ENCODE peak calls at places on chromosomes 3 and 15, in ten cellular contexts. U is left ventricle myocardium inferior, W is adipocyte, S is HCT116, F is BE2C, Q is upper lobe of right lung, A is heart right ventricle, V is HepG2, N is neuronal stem cell, B is right lobe of liver. R is an unnamed sample.

GRCh38 chr3:30268288-30268687 is 338.1 kb upstream of the TGFBR2 start:
- DNase-seq in U (no peak), W (no peak), S (no peak), F (no peak), Q (no peak), A (no peak), V (no peak), N (no peak), B (no peak), R (no peak)

GRCh38 chr3:1987983-1988382 is 110.7 kb upstream of the CNTN4 start:
- DNase-seq in U (no peak), W (no peak), S (no peak), F (no peak), Q (no peak), A (no peak), V (no peak), N (peak; percentile 8), B (no peak), R (peak; percentile 31)

GRCh38 chr3:73484656-73485248 is 140.0 kb downstream of the PDZRN3 start:
- DNase-seq in U (no peak), W (peak; percentile 44), S (no peak), F (no peak), Q (no peak), A (no peak), V (no peak), N (no peak), B (no peak), R (no peak)

GRCh38 chr3:14457999-14458398 is 55.6 kb downstream of the SLC6A6 start:
- DNase-seq in U (no peak), W (no peak), S (no peak), F (no peak), Q (no peak), A (no peak), V (no peak), N (no peak), B (no peak), R (no peak)

GRCh38 chr15:25738171-25738792 is 124.8 kb downstream of the ATP10A start:
- DNase-seq in U (no peak), W (peak; percentile 56), S (no peak), F (no peak), Q (no peak), A (no peak), V (no peak), N (no peak), B (no peak), R (no peak)

GRCh38 chr3:156010829-156011228 is 109.5 kb upstream of the KCNAB1 start:
- DNase-seq in U (no peak), W (no peak), S (peak; percentile 12), F (peak; percentile 16), Q (no peak), A (no peak), V (peak; percentile 13), N (no peak), B (no peak), R (peak; percentile 7)

GRCh38 chr3:171974986-171975837 is 64.2 kb upstream of the FNDC3B start:
- DNase-seq in U (no peak), W (no peak), S (no peak), F (no peak), Q (no peak), A (no peak), V (no peak), N (no peak), B (no peak), R (no peak)

GRCh38 chr3:144369151-144369879 is 397.7 kb downstream of the DIPK2A start:
- DNase-seq in U (no peak), W (no peak), S (no peak), F (no peak), Q (no peak), A (no peak), V (no peak), N (no peak), B (no peak), R (no peak)

GRCh38 chr3:48569400-48569799 is 5.8 kb upstream of the UCN2 start:
- DNase-seq in U (no peak), W (no peak), S (no peak), F (no peak), Q (no peak), A (no peak), V (no peak), N (no peak), B (no peak), R (no peak)
- H3K4me1 ChIP-seq in U (no peaks in the 10 kb centered on the region), W (peaks cover 4% of the 10 kb centered on the region), S (peaks cover 19% of the 10 kb centered on the region), F (peaks cover 8% of the 10 kb centered on the region), Q (no peaks in the 10 kb centered on the region), A (peaks cover 22% of the 10 kb centered on the region), V (peaks cover 91% of the 10 kb centered on the region), N (peaks cover 4% of the 10 kb centered on the region), B (no peaks in the 10 kb centered on the region), R (no peaks in the 10 kb centered on the region)

GRCh38 chr15:94265009-94265408 is 33.6 kb downstream of the MCTP2 start:
- DNase-seq in U (no peak), W (peak; percentile 5), S (no peak), F (no peak), Q (no peak), A (no peak), V (no peak), N (no peak), B (no peak), R (no peak)

GRCh38 chr15:94259121-94259776 is 27.9 kb downstream of the MCTP2 start:
- DNase-seq in U (no peak), W (peak; percentile 78), S (no peak), F (no peak), Q (no peak), A (no peak), V (no peak), N (no peak), B (no peak), R (no peak)

GRCh38 chr15:94263341-94264273 is 32.2 kb downstream of the MCTP2 start:
- DNase-seq in U (no peak), W (peak; percentile 24), S (no peak), F (no peak), Q (no peak), A (no peak), V (no peak), N (no peak), B (no peak), R (no peak)

GRCh38 chr15:94259863-94260262 is 28.5 kb downstream of the MCTP2 start:
- DNase-seq in U (no peak), W (no peak), S (no peak), F (no peak), Q (no peak), A (no peak), V (no peak), N (no peak), B (no peak), R (no peak)

DNA sequence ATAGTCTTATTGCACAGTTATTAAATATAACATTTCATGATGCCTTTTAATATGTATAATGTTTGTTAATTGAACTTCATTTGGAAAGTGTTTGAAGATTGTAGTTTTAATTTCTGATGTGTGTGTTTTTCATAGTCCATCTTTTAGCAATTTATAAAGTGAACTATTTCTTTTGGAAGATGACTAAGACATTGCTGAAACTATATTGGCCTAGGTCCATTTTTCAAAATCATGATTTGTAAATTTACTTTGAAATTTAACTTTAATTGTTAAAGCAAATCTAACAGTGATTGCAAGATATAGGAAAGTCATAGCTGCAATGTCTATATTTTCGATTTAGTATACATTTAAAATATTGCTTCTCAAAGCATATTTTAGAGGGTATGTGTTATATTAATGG is 30.8 kb downstream of the MCTP2 start:
- DNase-seq in U (no peak), W (peak; percentile 40), S (no peak), F (no peak), Q (no peak), A (no peak), V (no peak), N (no peak), B (no peak), R (no peak)
- H3K4me1 ChIP-seq in U (no peaks in the 10 kb centered on the region), W (peaks cover 58% of the 10 kb centered on the region), S (no peaks in the 10 kb centered on the region), F (no peaks in the 10 kb centered on the region), Q (peaks cover 8% of the 10 kb centered on the region), A (peaks cover 25% of the 10 kb centered on the region), V (peaks cover 19% of the 10 kb centered on the region), N (peaks cover 2% of the 10 kb centered on the region), B (no peaks in the 10 kb centered on the region), R (no peaks in the 10 kb centered on the region)

DNA sequence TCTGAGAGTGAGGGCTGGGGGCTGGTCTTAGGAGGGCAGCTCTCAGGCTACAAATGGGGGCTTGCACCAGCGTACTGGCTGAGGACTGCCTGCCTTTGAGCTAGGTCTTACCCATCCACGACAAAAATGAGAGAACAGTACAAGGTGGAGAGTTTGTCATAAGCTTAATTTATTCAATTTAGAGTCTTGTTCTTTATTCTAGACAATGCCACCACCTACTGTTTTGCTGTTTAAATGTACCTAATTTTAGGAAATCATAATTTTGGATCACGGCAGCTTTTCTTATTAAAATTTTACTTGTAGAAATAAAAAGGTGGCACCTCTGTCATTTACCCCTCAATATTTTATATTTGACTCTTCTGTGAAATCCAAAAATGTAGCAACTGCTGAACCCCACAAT is 88.4 kb downstream of the SLCO3A1 start:
- DNase-seq in U (no peak), W (peak; percentile 41), S (no peak), F (no peak), Q (no peak), A (no peak), V (no peak), N (no peak), B (no peak), R (no peak)
- H3K4me1 ChIP-seq in U (peaks cover 96% of the 10 kb centered on the region), W (peaks cover 44% of the 10 kb centered on the region), S (no peaks in the 10 kb centered on the region), F (peaks cover 17% of the 10 kb centered on the region), Q (peaks cover 92% of the 10 kb centered on the region), A (peaks cover 97% of the 10 kb centered on the region), V (no peaks in the 10 kb centered on the region), N (peaks cover 3% of the 10 kb centered on the region), B (peaks cover 26% of the 10 kb centered on the region), R (peaks cover 42% of the 10 kb centered on the region)

GRCh38 chr15:65384505-65384894 is 6.7 kb upstream of the IGDCC3 start:
- DNase-seq in U (no peak), W (no peak), S (no peak), F (no peak), Q (no peak), A (no peak), V (no peak), N (no peak), B (no peak), R (no peak)

GRCh38 chr15:65386376-65386775 is 8.6 kb upstream of the IGDCC3 start:
- DNase-seq in U (peak; percentile 11), W (no peak), S (no peak), F (no peak), Q (no peak), A (no peak), V (no peak), N (no peak), B (no peak), R (no peak)

GRCh38 chr15:65386886-65387285 is 9.1 kb upstream of the IGDCC3 start:
- DNase-seq in U (no peak), W (no peak), S (no peak), F (no peak), Q (no peak), A (no peak), V (no peak), N (no peak), B (no peak), R (no peak)

GRCh38 chr15:65384895-65385867 is 7.4 kb upstream of the IGDCC3 start:
- DNase-seq in U (peak; percentile 85), W (peak; percentile 95), S (peak; percentile 74), F (peak; percentile 95), Q (peak; percentile 88), A (peak; percentile 84), V (peak; percentile 87), N (peak; percentile 91), B (peak; percentile 84), R (peak; percentile 92)

DNA sequence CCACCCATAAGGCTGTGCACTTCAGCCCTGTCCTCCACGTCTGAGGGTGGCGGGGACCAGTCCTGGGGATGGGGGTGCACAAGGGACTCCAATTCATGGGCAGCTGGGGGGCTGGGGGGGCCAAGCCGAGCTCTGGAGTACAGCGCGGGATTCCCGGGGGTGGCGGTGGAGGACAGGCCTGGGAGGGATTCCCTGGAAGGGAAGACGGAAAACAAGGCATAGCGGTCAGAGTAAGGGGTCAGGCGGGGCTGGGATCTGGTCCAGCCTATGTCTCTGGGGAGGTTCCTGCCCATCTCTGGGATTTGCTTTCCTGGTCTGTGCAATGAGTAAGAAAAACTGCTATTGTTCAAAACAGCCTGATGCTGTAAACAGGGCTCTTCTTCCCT is 8.1 kb upstream of the IGDCC3 start:
- DNase-seq in U (peak; percentile 55), W (no peak), S (no peak), F (no peak), Q (no peak), A (peak; percentile 63), V (no peak), N (no peak), B (no peak), R (no peak)
- H3K4me1 ChIP-seq in U (peaks cover 27% of the 10 kb centered on the region), W (peaks cover 4% of the 10 kb centered on the region), S (peaks cover 8% of the 10 kb centered on the region), F (peaks cover 17% of the 10 kb centered on the region), Q (no peaks in the 10 kb centered on the region), A (peaks cover 21% of the 10 kb centered on the region), V (peaks cover 45% of the 10 kb centered on the region), N (peaks cover 17% of the 10 kb centered on the region), B (no peaks in the 10 kb centered on the region), R (peaks cover 11% of the 10 kb centered on the region)